ENCODE peak calls at places on chromosomes 4 and X, in four cellular contexts. F is heart right ventricle, V is mammary epithelial cell, S is PC-9. M is an unnamed sample.

GRCh38 chr4:88803600-88804096 is 106.0 kb upstream of the NAP1L5 start:
- DNase-seq in F (peak), V (peak), S (no peak), M (peak)

GRCh38 chr4:150493846-150494245 is 88.1 kb upstream of the MAB21L2 start:
- DNase-seq in F (no peak), V (peak), S (no peak), M (no peak)

GRCh38 chr4:173333658-173334084 is 487 bp downstream of the HMGB2 start:
- DNase-seq in F (peak), V (no peak), S (peak), M (no peak)

GRCh38 chr4:122739174-122739573 is 6.7 kb downstream of the BBS12 start:
- DNase-seq in F (no peak), V (peak), S (no peak), M (no peak)

GRCh38 chr4:85486425-85487101 is 11.6 kb downstream of the ARHGAP24 start:
- DNase-seq in F (no peak), V (no peak), S (no peak), M (no peak)

GRCh38 chr4:156799121-156799589 is 172.4 kb downstream of the PDGFC start:
- DNase-seq in F (no peak), V (peak), S (no peak), M (no peak)

GRCh38 chrX:22520128-22520828 is 247.6 kb downstream of the CBLL2 start:
- DNase-seq in F (no peak), V (peak), S (peak), M (peak)

GRCh38 chr4:166067915-166068314 is 194.9 kb downstream of the TLL1 start:
- DNase-seq in F (no peak), V (no peak), S (no peak), M (no peak)

GRCh38 chr4:145231906-145232700 is 51.7 kb upstream of the OTUD4 start:
- DNase-seq in F (no peak), V (no peak), S (no peak), M (no peak)

GRCh38 chrX:46408553-46409407 is 136.4 kb downstream of the ZNF674 start:
- DNase-seq in F (peak), V (peak), S (peak), M (no peak)

GRCh38 chr4:127788517-127788916 is 6.4 kb downstream of the HSPA4L start:
- DNase-seq in F (no peak), V (peak), S (no peak), M (no peak)

GRCh38 chr4:66169341-66169740 is 499.1 kb upstream of the EPHA5 start:
- DNase-seq in F (no peak), V (peak), S (no peak), M (no peak)

GRCh38 chr4:23878912-23879732 is 10.7 kb downstream of the PPARGC1A start:
- DNase-seq in F (no peak), V (peak), S (no peak), M (no peak)

GRCh38 chrX:39029221-39029620 is 228.0 kb downstream of the MID1IP1 start:
- DNase-seq in F (no peak), V (no peak), S (no peak), M (no peak)

GRCh38 chr4:160202802-160203201 is 1099.9 kb downstream of the RAPGEF2 start:
- DNase-seq in F (no peak), V (peak), S (no peak), M (peak)

GRCh38 chr4:10942166-10942565 is 257.6 kb upstream of the CLNK start:
- DNase-seq in F (no peak), V (no peak), S (no peak), M (no peak)

GRCh38 chr4:179855471-179855870 is 2387.7 kb upstream of the TENM3 start:
- DNase-seq in F (no peak), V (no peak), S (no peak), M (no peak)

GRCh38 chr4:149956678-149957077 is 121.6 kb upstream of the DCLK2 start:
- DNase-seq in F (no peak), V (no peak), S (no peak), M (no peak)

GRCh38 chr4:16627999-16628398 is 270.4 kb downstream of the LDB2 start:
- DNase-seq in F (no peak), V (peak), S (no peak), M (no peak)

GRCh38 chr4:10104211-10104990 is 12.2 kb downstream of the WDR1 start:
- DNase-seq in F (no peak), V (no peak), S (no peak), M (no peak)

GRCh38 chr4:66475596-66475995 is 805.3 kb upstream of the EPHA5 start:
- DNase-seq in F (no peak), V (no peak), S (no peak), M (no peak)

GRCh38 chr4:35818520-35818919 is 425.8 kb downstream of the ARAP2 start:
- DNase-seq in F (no peak), V (peak), S (no peak), M (peak)

GRCh38 chr4:81031389-81032173 is 1.1 kb downstream of the BMP3 start:
- DNase-seq in F (no peak), V (no peak), S (no peak), M (no peak)

GRCh38 chrX:148517191-148517590 is 16.8 kb downstream of the AFF2 start:
- DNase-seq in F (no peak), V (peak), S (no peak), M (no peak)

GRCh38 chr4:118587946-118588345 is 97.2 kb upstream of the METTL14 start:
- DNase-seq in F (no peak), V (no peak), S (no peak), M (no peak)

GRCh38 chrX:68183612-68184214 is 249.6 kb downstream of the OPHN1 start:
- DNase-seq in F (no peak), V (no peak), S (no peak), M (no peak)

GRCh38 chr4:77845400-77845799 is 17.2 kb upstream of the MRPL1 start:
- DNase-seq in F (no peak), V (no peak), S (no peak), M (no peak)

GRCh38 chr4:72568959-72569718 is at the start of gene ADAMTS3:
- DNase-seq in F (peak), V (peak), S (peak), M (no peak)

GRCh38 chrX:41720125-41720780 is 3.7 kb upstream of the GPR82 start:
- DNase-seq in F (no peak), V (no peak), S (no peak), M (no peak)

GRCh38 chr4:23921447-23921845 is 31.6 kb upstream of the PPARGC1A start:
- DNase-seq in F (no peak), V (peak), S (no peak), M (no peak)

GRCh38 chr4:128385199-128385598 is 97.6 kb upstream of the PGRMC2 start:
- DNase-seq in F (no peak), V (no peak), S (no peak), M (no peak)

DNA sequence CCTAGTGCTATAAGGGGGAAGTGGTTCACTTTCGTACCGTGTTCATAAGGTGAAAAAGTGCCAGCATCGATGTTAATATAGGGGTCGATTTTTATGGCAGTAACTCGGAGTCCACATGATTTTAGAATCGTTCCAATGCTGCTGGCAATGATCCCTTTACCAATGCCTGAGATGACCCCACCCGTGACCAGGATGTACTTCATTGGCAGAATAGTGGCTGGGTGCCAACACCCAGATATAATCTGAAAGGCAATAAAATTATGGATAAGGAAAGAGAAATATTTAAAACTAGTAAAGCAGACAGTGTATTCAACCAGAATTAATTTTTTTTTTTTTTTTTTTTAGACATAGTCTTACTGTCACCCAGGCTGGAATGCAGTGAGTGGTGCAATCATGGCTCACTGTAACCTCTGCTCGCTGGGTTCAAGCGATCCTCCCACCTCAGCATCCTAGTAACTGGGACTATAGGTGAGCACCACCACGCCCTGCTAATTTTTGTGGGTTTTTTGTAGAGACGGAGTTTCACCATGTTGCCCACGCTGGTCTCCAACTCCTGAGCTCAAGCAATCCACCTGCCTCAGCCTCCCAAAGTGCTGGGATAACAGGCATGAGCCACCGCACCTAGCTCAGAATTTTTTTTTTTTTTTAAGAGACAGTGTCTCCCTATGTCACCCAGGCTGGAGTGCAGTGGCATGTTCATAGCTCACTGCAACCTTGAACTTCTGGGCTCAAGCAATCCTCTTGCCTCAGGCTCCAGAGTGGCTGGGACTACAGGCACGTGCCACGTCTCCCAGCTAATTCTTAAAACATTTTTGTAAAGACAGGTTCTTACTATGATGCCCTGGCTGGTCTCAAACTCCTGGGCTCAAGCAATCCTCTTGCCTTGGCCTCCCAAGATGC is 9.5 kb downstream of the CTPS2 start:
- DNase-seq in F (no peak), V (no peak), S (no peak), M (no peak)
- H3K27ac ChIP-seq in F (no peak), V (no peak), S (no peak), M (no peak)

GRCh38 chr4:168769416-168769815 is 240.6 kb downstream of the CBR4 start:
- DNase-seq in F (no peak), V (peak), S (no peak), M (no peak)

GRCh38 chr4:168771251-168771650 is 238.8 kb downstream of the CBR4 start:
- DNase-seq in F (no peak), V (no peak), S (no peak), M (no peak)

GRCh38 chr4:168773388-168774195 is 236.5 kb downstream of the CBR4 start:
- DNase-seq in F (no peak), V (no peak), S (no peak), M (no peak)

GRCh38 chr4:168766537-168767316 is 243.3 kb downstream of the CBR4 start:
- DNase-seq in F (no peak), V (no peak), S (peak), M (no peak)

DNA sequence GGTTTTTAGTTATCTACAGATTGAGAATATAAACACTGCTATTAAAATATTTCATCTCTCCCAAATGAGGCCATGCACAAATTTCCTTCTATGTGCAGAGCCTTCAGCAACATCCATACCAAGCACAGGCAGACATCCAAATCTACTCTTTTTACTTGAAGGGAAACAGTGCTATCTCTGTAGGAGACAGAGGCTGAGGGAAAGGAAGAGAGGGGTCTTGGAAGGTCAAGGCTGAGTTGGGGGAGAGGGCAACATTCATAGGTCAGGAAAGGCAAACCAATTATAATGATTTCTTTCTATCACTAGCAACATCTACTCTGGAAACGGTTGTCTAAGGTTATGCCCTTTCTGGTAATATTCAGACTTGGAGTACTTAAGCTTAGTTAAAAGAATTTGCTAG is 240.2 kb downstream of the CBR4 start:
- DNase-seq in F (no peak), V (no peak), S (no peak), M (no peak)
- H3K27ac ChIP-seq in F (no peak), V (no peak), S (no peak), M (no peak)

DNA sequence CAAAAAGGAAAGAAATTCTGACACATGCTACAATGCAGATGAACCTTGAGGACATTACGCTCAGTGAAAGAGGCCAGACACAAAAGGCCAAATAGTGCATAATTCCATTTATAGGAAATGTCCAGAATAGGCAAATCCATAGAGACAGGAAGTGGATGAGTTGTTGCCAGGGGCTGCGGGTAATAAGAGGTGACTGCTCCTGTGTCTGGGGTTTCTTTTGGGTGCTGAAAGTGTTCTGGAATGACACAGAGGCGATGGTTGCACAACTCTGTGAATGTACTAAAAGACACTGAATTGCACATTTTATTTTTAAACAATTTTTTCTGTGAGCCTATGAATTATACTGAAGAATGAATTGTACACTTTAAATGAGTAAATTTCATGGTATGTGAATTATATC is 23.3 kb upstream of the IRAK1 start:
- DNase-seq in F (no peak), V (peak), S (no peak), M (no peak)
- H3K27ac ChIP-seq in F (no peak), V (no peak), S (no peak), M (peak)

GRCh38 chr4:40058121-40058520 is 1.5 kb downstream of the N4BP2 start:
- DNase-seq in F (no peak), V (no peak), S (no peak), M (no peak)
- H3K27ac ChIP-seq in F (no peak), V (peak), S (peak), M (peak)

GRCh38 chrX:10021461-10022272 is 54.5 kb downstream of the CLDN34 start:
- DNase-seq in F (no peak), V (no peak), S (no peak), M (no peak)

GRCh38 chrX:10025742-10026493 is 58.8 kb downstream of the CLDN34 start:
- DNase-seq in F (no peak), V (no peak), S (no peak), M (no peak)

GRCh38 chrX:10022273-10022541 is 55.0 kb downstream of the CLDN34 start:
- DNase-seq in F (no peak), V (no peak), S (no peak), M (no peak)

GRCh38 chrX:10023821-10024220 is 56.7 kb downstream of the CLDN34 start:
- DNase-seq in F (no peak), V (no peak), S (no peak), M (no peak)

DNA sequence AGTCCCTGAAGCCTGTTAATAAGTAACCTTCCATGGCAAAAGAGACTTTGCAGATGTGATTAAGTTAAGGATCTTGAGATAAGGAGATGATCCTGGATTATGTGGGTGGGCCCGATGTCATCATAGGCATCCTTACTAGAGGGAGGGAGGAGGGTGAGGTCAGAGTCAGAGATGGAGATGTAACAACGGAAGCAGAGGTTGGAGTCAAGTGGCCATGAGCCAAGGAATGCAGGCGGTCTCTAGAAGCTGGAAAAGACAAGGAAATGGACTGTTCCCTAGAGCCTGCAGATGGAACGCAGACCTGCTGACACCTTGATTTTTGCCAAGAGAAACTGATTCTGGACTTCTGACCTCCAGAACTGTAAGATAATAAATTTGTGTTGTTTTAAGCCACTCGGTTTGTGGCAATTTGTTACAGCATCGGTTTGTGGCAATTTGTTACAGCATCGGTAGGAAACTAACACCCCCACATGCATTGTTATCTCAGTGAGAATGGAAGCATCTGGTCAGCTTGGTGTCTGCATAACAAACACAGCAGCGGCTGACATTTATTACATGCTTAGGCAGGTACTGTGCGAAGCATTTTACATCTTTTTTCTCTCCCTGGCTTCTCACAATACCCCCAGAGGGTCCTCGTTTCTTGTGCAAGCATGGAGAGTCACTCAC is 55.6 kb downstream of the CLDN34 start:
- DNase-seq in F (peak), V (no peak), S (no peak), M (no peak)
- H3K27ac ChIP-seq in F (no peak), V (no peak), S (no peak), M (no peak)

DNA sequence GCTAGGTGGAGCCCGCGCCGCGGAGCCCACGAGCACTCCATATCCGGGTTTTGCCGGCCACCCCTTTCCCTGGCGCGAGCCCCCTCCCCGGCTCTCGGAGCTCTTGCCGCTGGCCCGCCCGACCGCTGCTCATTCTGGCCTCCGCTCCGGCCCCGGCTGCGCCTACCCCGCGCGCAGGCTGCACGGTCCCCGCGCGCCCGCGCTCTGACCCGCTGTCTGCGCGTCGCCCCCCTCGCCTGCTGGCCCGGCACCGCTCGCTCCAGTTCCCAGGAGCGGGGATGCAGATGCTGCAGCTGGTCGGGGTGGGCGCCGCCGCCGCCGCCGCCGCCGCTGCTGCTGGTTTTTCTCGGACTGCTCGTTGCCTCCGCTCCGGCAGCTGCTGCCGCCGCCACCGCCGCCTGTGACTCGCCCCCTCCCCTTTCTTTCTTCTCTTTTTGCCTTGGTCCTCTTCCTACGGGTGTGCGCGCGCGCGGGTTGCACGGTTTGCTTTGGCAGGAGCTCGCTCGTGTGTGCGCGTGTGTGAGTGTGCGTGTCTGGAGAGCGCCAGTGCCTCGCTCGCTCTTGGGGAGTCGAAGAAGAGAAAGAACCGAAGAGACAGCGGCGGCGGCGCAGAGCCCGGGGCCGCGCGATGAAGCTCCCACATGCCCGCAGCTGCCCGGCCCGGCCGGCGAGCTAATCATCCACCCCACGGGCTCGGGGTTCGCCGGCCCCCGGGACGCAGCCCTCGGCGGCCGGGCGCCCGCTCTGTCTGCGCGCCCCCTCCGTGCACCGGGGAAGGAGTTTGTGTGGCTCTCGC is at the start of gene ADGRL3:
- DNase-seq in F (peak), V (peak), S (no peak), M (no peak)
- H3K27ac ChIP-seq in F (peak), V (no peak), S (no peak), M (no peak)

GRCh38 chrX:10133980-10134676 is 22.6 kb upstream of the CLCN4 start:
- DNase-seq in F (no peak), V (no peak), S (peak), M (no peak)
- H3K27ac ChIP-seq in F (no peak), V (no peak), S (no peak), M (no peak)

DNA sequence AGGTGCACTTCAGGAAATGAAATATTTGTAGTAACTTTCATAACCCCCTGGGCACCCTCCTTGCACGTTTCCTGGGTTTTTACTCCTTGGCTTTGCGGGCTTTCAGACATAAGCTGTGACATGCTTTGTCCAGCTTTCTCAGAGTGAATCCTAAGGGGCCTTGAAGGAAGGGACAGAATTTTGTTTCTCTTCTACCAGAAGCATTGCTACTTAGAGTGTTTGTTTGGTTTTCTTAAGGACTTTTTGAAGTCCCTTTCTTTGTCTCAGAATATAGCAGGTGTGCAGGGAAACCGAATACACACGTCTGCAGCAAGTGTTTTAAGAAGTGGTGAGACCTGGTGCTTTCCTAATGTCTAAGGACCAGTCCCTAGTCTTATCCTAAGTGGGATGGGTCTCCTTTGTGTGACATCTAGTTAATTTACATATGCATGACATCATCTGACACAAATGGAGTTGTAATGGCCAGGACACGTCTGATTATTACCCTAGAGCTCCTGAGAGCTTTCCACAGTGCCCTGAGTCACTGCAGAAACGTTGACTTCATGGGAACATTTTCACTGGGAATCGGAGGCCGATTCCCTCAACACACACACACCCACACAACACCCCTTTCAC is 1.3 kb downstream of the FAM149A start:
- DNase-seq in F (no peak), V (no peak), S (no peak), M (peak)
- H3K27ac ChIP-seq in F (no peak), V (no peak), S (no peak), M (no peak)